ENCODE peak calls at places on chromosomes 12 and 14, in seven cellular contexts. One of them, this sample, is unnamed.

GRCh38 chr12:132761032-132761910 is at the start of gene ANKLE2:
- DNase-seq in PC-3: peak
- DNase-seq in astrocyte: peak
- DNase-seq in neural progenitor cell: peak
- DNase-seq in fibroblast of lung: peak
- DNase-seq in hepatocyte: peak
- DNase-seq in MM.1S: peak
- DNase-seq in this sample: peak

GRCh38 chr12:53102883-53103807 is at the start of gene SOAT2:
- DNase-seq in astrocyte: no peak
- DNase-seq in PC-3: no peak
- DNase-seq in hepatocyte: peak
- DNase-seq in neural progenitor cell: no peak
- DNase-seq in MM.1S: peak
- DNase-seq in fibroblast of lung: no peak
- DNase-seq in this sample: no peak

GRCh38 chr12:53424626-53425514 is 1.2 kb downstream of the AMHR2 start:
- DNase-seq in astrocyte: no peak
- DNase-seq in neural progenitor cell: peak
- DNase-seq in fibroblast of lung: no peak
- DNase-seq in PC-3: no peak
- DNase-seq in hepatocyte: peak
- DNase-seq in MM.1S: no peak
- DNase-seq in this sample: no peak

GRCh38 chr12:11943919-11944318 is 126.8 kb upstream of the BCL2L14 start:
- DNase-seq in neural progenitor cell: no peak
- DNase-seq in hepatocyte: no peak
- DNase-seq in PC-3: no peak
- DNase-seq in astrocyte: no peak
- DNase-seq in fibroblast of lung: no peak
- DNase-seq in MM.1S: no peak
- DNase-seq in this sample: no peak

GRCh38 chr14:89429206-89430091 is 12.4 kb upstream of the FOXN3 start:
- DNase-seq in PC-3: no peak
- DNase-seq in fibroblast of lung: peak
- DNase-seq in neural progenitor cell: peak
- DNase-seq in hepatocyte: peak
- DNase-seq in MM.1S: no peak
- DNase-seq in astrocyte: peak
- DNase-seq in this sample: no peak

GRCh38 chr12:44874981-44875416 is 1.1 kb downstream of the NELL2 start:
- DNase-seq in PC-3: no peak
- DNase-seq in astrocyte: no peak
- DNase-seq in MM.1S: peak
- DNase-seq in neural progenitor cell: peak
- DNase-seq in fibroblast of lung: no peak
- DNase-seq in hepatocyte: no peak
- DNase-seq in this sample: no peak

GRCh38 chr14:72450473-72451044 is 443.3 kb downstream of the DPF3 start:
- DNase-seq in neural progenitor cell: no peak
- DNase-seq in fibroblast of lung: no peak
- DNase-seq in hepatocyte: no peak
- DNase-seq in astrocyte: no peak
- DNase-seq in MM.1S: no peak
- DNase-seq in PC-3: no peak
- DNase-seq in this sample: no peak

GRCh38 chr14:69049675-69050074 is 70.6 kb upstream of the ACTN1 start:
- DNase-seq in hepatocyte: peak
- DNase-seq in PC-3: no peak
- DNase-seq in neural progenitor cell: no peak
- DNase-seq in fibroblast of lung: peak
- DNase-seq in astrocyte: peak
- DNase-seq in MM.1S: no peak
- DNase-seq in this sample: no peak

GRCh38 chr12:48777501-48778400 is 11.1 kb downstream of the ADCY6 start:
- DNase-seq in fibroblast of lung: no peak
- DNase-seq in astrocyte: no peak
- DNase-seq in neural progenitor cell: no peak
- DNase-seq in MM.1S: no peak
- DNase-seq in hepatocyte: no peak
- DNase-seq in PC-3: no peak
- DNase-seq in this sample: no peak

GRCh38 chr12:90211017-90211416 is 502.4 kb upstream of the ATP2B1 start:
- DNase-seq in neural progenitor cell: no peak
- DNase-seq in fibroblast of lung: peak
- DNase-seq in PC-3: peak
- DNase-seq in MM.1S: no peak
- DNase-seq in astrocyte: peak
- DNase-seq in hepatocyte: peak
- DNase-seq in this sample: peak

GRCh38 chr14:21467620-21468019 is 9.1 kb downstream of the RAB2B start:
- DNase-seq in fibroblast of lung: peak
- DNase-seq in astrocyte: peak
- DNase-seq in PC-3: peak
- DNase-seq in hepatocyte: no peak
- DNase-seq in neural progenitor cell: no peak
- DNase-seq in MM.1S: no peak
- DNase-seq in this sample: peak

GRCh38 chr14:65366802-65367570 is 45.5 kb upstream of the FUT8 start:
- DNase-seq in astrocyte: no peak
- DNase-seq in neural progenitor cell: no peak
- DNase-seq in hepatocyte: no peak
- DNase-seq in MM.1S: no peak
- DNase-seq in fibroblast of lung: no peak
- DNase-seq in PC-3: no peak
- DNase-seq in this sample: no peak

GRCh38 chr12:89278862-89279261 is 73.4 kb downstream of the DUSP6 start:
- DNase-seq in MM.1S: no peak
- DNase-seq in fibroblast of lung: no peak
- DNase-seq in neural progenitor cell: no peak
- DNase-seq in PC-3: no peak
- DNase-seq in hepatocyte: no peak
- DNase-seq in astrocyte: no peak
- DNase-seq in this sample: no peak

GRCh38 chr14:87967496-87967895 is 25.5 kb downstream of the GALC start:
- DNase-seq in fibroblast of lung: no peak
- DNase-seq in neural progenitor cell: no peak
- DNase-seq in MM.1S: no peak
- DNase-seq in PC-3: no peak
- DNase-seq in astrocyte: no peak
- DNase-seq in hepatocyte: no peak
- DNase-seq in this sample: no peak

GRCh38 chr14:98501335-98501734 is 770.7 kb downstream of the BCL11B start:
- DNase-seq in astrocyte: no peak
- DNase-seq in MM.1S: no peak
- DNase-seq in PC-3: peak
- DNase-seq in neural progenitor cell: no peak
- DNase-seq in hepatocyte: peak
- DNase-seq in fibroblast of lung: peak
- DNase-seq in this sample: peak

GRCh38 chr12:47767197-47767724 is 5.8 kb upstream of the SLC48A1 start:
- DNase-seq in PC-3: peak
- DNase-seq in MM.1S: peak
- DNase-seq in fibroblast of lung: no peak
- DNase-seq in neural progenitor cell: peak
- DNase-seq in hepatocyte: peak
- DNase-seq in astrocyte: no peak
- DNase-seq in this sample: no peak

GRCh38 chr12:47768323-47768811 is 4.7 kb upstream of the SLC48A1 start:
- DNase-seq in PC-3: peak
- DNase-seq in MM.1S: no peak
- DNase-seq in hepatocyte: no peak
- DNase-seq in neural progenitor cell: peak
- DNase-seq in fibroblast of lung: peak
- DNase-seq in astrocyte: peak
- DNase-seq in this sample: peak

GRCh38 chr12:47769234-47770085 is 3.6 kb upstream of the SLC48A1 start:
- DNase-seq in fibroblast of lung: no peak
- DNase-seq in MM.1S: no peak
- DNase-seq in hepatocyte: no peak
- DNase-seq in neural progenitor cell: no peak
- DNase-seq in PC-3: no peak
- DNase-seq in astrocyte: no peak
- DNase-seq in this sample: no peak

GRCh38 chr12:47763481-47764344 is 5.0 kb upstream of the RAPGEF3 start:
- DNase-seq in MM.1S: no peak
- DNase-seq in astrocyte: no peak
- DNase-seq in hepatocyte: no peak
- DNase-seq in PC-3: no peak
- DNase-seq in fibroblast of lung: no peak
- DNase-seq in neural progenitor cell: no peak
- DNase-seq in this sample: no peak

DNA sequence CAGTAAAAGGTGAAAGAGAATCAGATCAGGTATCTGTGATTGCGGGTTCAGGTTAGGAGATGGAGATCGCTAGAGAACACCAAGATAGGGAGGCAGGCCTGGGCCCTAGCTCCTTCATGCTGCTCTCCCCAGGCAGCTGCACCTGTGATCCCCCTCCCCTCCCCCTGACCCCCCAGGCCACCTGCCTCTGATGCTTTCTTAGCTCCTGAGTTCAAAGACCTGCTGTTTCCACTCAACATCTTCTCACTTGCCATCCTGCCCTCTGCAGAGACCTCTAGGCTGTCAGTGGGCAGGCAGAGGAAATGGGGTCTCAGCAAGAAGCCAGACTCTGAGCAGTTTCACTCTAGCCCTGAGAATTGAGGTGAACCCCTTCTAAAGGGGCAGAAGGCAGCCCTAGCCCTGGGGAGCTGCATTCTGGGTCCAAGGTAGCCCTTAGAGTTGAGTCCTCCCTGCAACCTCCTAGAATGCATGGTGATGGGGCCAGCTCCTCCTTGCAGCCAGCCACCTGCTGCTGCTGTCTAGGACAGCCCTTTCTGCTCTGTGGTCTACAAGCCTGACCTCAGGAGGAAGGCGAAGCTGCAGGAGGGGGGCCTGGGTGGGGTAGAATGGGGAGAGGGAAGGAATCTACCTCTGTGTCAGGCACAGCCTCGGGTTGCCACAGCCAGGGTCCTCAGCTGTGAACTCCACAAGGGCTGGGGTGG is 6.4 kb upstream of the SLC48A1 start:
- DNase-seq in hepatocyte: no peak
- DNase-seq in fibroblast of lung: no peak
- DNase-seq in astrocyte: no peak
- DNase-seq in MM.1S: no peak
- DNase-seq in neural progenitor cell: no peak
- DNase-seq in PC-3: no peak
- DNase-seq in this sample: no peak
- H2AFZ ChIP-seq in hepatocyte: no peak
- H2AFZ ChIP-seq in fibroblast of lung: no peak
- H2AFZ ChIP-seq in astrocyte: no peak
- H2AFZ ChIP-seq in MM.1S: no peak
- H2AFZ ChIP-seq in neural progenitor cell: no peak
- H2AFZ ChIP-seq in PC-3: no peak
- H2AFZ ChIP-seq in this sample: no peak

GRCh38 chr14:103273145-103273846 is 60.7 kb upstream of the EIF5 start:
- DNase-seq in PC-3: no peak
- DNase-seq in astrocyte: no peak
- DNase-seq in MM.1S: no peak
- DNase-seq in fibroblast of lung: no peak
- DNase-seq in hepatocyte: no peak
- DNase-seq in neural progenitor cell: no peak
- DNase-seq in this sample: no peak
- TF ChIP-seq EZH2 in PC-3: no peak
- TF ChIP-seq EZH2 in astrocyte: peak
- TF ChIP-seq EZH2 in MM.1S: no peak
- TF ChIP-seq EZH2 in fibroblast of lung: peak
- TF ChIP-seq EZH2 in hepatocyte: no peak
- TF ChIP-seq EZH2 in neural progenitor cell: no peak
- TF ChIP-seq EZH2 in this sample: no peak

GRCh38 chr12:59079029-59079428 is 158.7 kb upstream of the LRIG3 start:
- DNase-seq in hepatocyte: no peak
- DNase-seq in astrocyte: no peak
- DNase-seq in neural progenitor cell: no peak
- DNase-seq in MM.1S: no peak
- DNase-seq in fibroblast of lung: no peak
- DNase-seq in PC-3: no peak
- DNase-seq in this sample: peak

GRCh38 chr12:59075968-59076367 is 155.7 kb upstream of the LRIG3 start:
- DNase-seq in fibroblast of lung: no peak
- DNase-seq in MM.1S: no peak
- DNase-seq in neural progenitor cell: no peak
- DNase-seq in hepatocyte: no peak
- DNase-seq in PC-3: no peak
- DNase-seq in astrocyte: no peak
- DNase-seq in this sample: no peak

GRCh38 chr12:59076611-59077010 is 156.3 kb upstream of the LRIG3 start:
- DNase-seq in fibroblast of lung: no peak
- DNase-seq in neural progenitor cell: no peak
- DNase-seq in PC-3: no peak
- DNase-seq in astrocyte: no peak
- DNase-seq in MM.1S: no peak
- DNase-seq in hepatocyte: no peak
- DNase-seq in this sample: no peak

GRCh38 chr12:59078027-59078426 is 157.7 kb upstream of the LRIG3 start:
- DNase-seq in neural progenitor cell: no peak
- DNase-seq in fibroblast of lung: no peak
- DNase-seq in hepatocyte: peak
- DNase-seq in astrocyte: no peak
- DNase-seq in MM.1S: no peak
- DNase-seq in PC-3: no peak
- DNase-seq in this sample: no peak

DNA sequence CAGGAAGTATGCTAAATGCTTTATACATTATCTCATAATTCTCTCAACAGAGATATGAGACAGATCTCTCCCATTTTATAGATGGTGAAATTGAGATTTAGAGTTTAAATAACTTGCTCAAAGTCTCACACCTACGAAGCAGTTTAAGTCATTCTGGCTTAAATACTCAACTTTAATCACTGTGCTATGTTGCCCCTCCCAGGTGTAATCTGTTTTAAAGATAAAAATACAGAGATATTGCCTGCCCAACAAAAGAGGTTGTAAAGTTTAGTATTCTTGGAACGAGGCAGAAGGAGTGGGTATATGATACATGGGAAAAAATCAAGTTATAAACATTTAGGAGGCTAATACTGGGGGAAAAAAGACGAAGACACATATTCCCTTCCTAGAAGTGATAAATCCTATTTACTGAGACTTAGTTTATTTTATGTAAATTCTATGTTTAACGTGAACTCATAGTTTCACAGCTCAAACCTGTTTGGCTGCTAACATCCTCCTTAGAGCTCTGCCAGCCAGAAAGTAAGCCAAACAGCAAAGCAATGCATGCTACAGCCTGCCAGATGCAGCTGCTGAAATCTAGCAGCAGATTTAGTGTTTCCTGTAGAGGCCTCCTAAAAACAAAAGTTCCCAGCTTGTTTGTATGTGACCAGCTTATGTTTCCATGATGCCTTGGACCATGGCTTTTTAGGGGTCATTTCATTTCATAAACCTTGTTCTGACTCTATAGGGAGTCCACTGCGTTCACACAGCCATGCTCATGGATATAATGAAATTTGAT is 157.0 kb upstream of the LRIG3 start:
- DNase-seq in astrocyte: no peak
- DNase-seq in PC-3: no peak
- DNase-seq in neural progenitor cell: peak
- DNase-seq in MM.1S: no peak
- DNase-seq in hepatocyte: peak
- DNase-seq in fibroblast of lung: no peak
- DNase-seq in this sample: peak
- H2AFZ ChIP-seq in astrocyte: no peak
- H2AFZ ChIP-seq in PC-3: peak
- H2AFZ ChIP-seq in neural progenitor cell: peak
- H2AFZ ChIP-seq in MM.1S: no peak
- H2AFZ ChIP-seq in hepatocyte: no peak
- H2AFZ ChIP-seq in fibroblast of lung: no peak
- H2AFZ ChIP-seq in this sample: peak

GRCh38 chr14:76376878-76377523 is 1.1 kb downstream of the ESRRB start:
- DNase-seq in hepatocyte: no peak
- DNase-seq in fibroblast of lung: no peak
- DNase-seq in neural progenitor cell: peak
- DNase-seq in astrocyte: no peak
- DNase-seq in MM.1S: no peak
- DNase-seq in PC-3: no peak
- DNase-seq in this sample: no peak
- TF ChIP-seq EZH2 in hepatocyte: peak
- TF ChIP-seq EZH2 in fibroblast of lung: peak
- TF ChIP-seq EZH2 in neural progenitor cell: peak
- TF ChIP-seq EZH2 in astrocyte: peak
- TF ChIP-seq EZH2 in MM.1S: no peak
- TF ChIP-seq EZH2 in PC-3: no peak
- TF ChIP-seq EZH2 in this sample: no peak

This sample was measured in mammary epithelial cell.